ENCODE peak calls at places on chromosomes 13 and 19, in eight cellular contexts. I is osteoblast, E is fibroblast of pulmonary artery, X is choroid plexus epithelial cell, O is body of pancreas, B is brain microvascular endothelial cell, U is neural progenitor cell, H is AG09309. F is an unnamed sample.

GRCh38 chr19:1474011-1474764 is 4.8 kb downstream of the C19orf25 start:
- DNase-seq in B (no peak), U (no peak), E (no peak), X (no peak), H (no peak), I (peak), O (no peak), F (no peak)

GRCh38 chr13:73748404-73748803 is 385.8 kb downstream of the KLF12 start:
- DNase-seq in I (no peak), H (no peak), U (no peak), O (no peak), X (no peak), E (no peak), B (no peak), F (no peak)

GRCh38 chr19:18484992-18485391 is 36.9 kb downstream of the ELL start:
- DNase-seq in E (no peak), H (no peak), I (peak), B (no peak), O (no peak), U (no peak), X (no peak), F (no peak)

GRCh38 chr13:96460571-96460970 is 370.7 kb downstream of the HS6ST3 start:
- DNase-seq in U (no peak), B (no peak), I (no peak), E (peak), O (no peak), H (no peak), X (peak), F (peak)

GRCh38 chr19:43570174-43570791 is 5.0 kb downstream of the XRCC1 start:
- DNase-seq in X (no peak), B (no peak), O (peak), I (peak), E (no peak), U (no peak), H (no peak), F (peak)

GRCh38 chr19:7250951-7251350 is 43.3 kb downstream of the INSR start:
- DNase-seq in B (no peak), I (no peak), U (no peak), X (no peak), H (no peak), O (no peak), E (no peak), F (no peak)

GRCh38 chr19:52923782-52924593 is 760 bp upstream of the ZNF888 start:
- DNase-seq in B (peak), X (peak), H (no peak), O (peak), I (no peak), E (peak), U (no peak), F (peak)

GRCh38 chr13:113083402-113084061 is 22.1 kb upstream of the F7 start:
- DNase-seq in I (peak), O (no peak), X (no peak), B (no peak), U (no peak), H (no peak), E (peak), F (peak)

GRCh38 chr19:32599736-32600157 is 18.8 kb downstream of the PDCD5 start:
- DNase-seq in X (peak), E (peak), O (peak), H (peak), B (peak), U (peak), I (peak), F (peak)

GRCh38 chr19:42124386-42124901 is 7.8 kb downstream of the POU2F2 start:
- DNase-seq in B (no peak), X (no peak), U (no peak), H (no peak), O (no peak), I (no peak), E (no peak), F (no peak)

GRCh38 chr19:46404884-46405658 is 8.3 kb downstream of the CCDC8 start:
- DNase-seq in O (peak), U (peak), B (peak), H (no peak), X (peak), E (peak), I (no peak), F (no peak)

GRCh38 chr13:50893211-50893852 is 16.3 kb upstream of the RNASEH2B start:
- DNase-seq in B (no peak), I (no peak), H (no peak), X (peak), U (no peak), O (no peak), E (no peak), F (no peak)

GRCh38 chr13:28408235-28408848 is 86.6 kb downstream of the FLT1 start:
- DNase-seq in H (no peak), U (no peak), B (peak), O (peak), I (no peak), X (peak), E (peak), F (no peak)

GRCh38 chr13:78040431-78040830 is 121.8 kb upstream of the EDNRB start:
- DNase-seq in E (no peak), O (no peak), I (no peak), U (no peak), X (no peak), H (no peak), B (no peak), F (no peak)

GRCh38 chr19:48258350-48258749 is 2.6 kb upstream of the CARD8 start:
- DNase-seq in B (no peak), E (peak), H (no peak), O (no peak), U (no peak), X (no peak), I (no peak), F (peak)

GRCh38 chr19:8592231-8593009 is 15.2 kb upstream of the MYO1F start:
- DNase-seq in H (peak), B (peak), E (peak), O (peak), X (peak), I (peak), U (peak), F (no peak)

GRCh38 chr13:98484289-98485219 is 92.4 kb downstream of the STK24 start:
- DNase-seq in I (peak), X (peak), H (peak), U (peak), O (peak), B (peak), E (peak), F (peak)

GRCh38 chr13:41059466-41059865 is 1.8 kb upstream of the WBP4 start:
- DNase-seq in X (peak), E (no peak), B (no peak), O (no peak), H (no peak), I (peak), U (no peak), F (no peak)

GRCh38 chr19:1245884-1246816 is 2.2 kb upstream of the MIDN start:
- DNase-seq in B (no peak), X (no peak), H (no peak), O (peak), E (no peak), I (no peak), U (peak), F (no peak)

GRCh38 chr19:57282011-57282636 is 1.8 kb downstream of the ZNF460 start:
- DNase-seq in B (no peak), O (no peak), E (no peak), I (peak), H (no peak), X (no peak), U (no peak), F (peak)

GRCh38 chr13:113843864-113844556 is 19.9 kb downstream of the GAS6 start:
- DNase-seq in H (no peak), B (no peak), U (no peak), X (no peak), E (no peak), O (no peak), I (no peak), F (no peak)

GRCh38 chr19:3995619-3996018 is 10.4 kb upstream of the EEF2 start:
- DNase-seq in I (no peak), H (no peak), B (no peak), E (no peak), U (no peak), X (no peak), O (no peak), F (no peak)

GRCh38 chr13:93818345-93818744 is 591.7 kb downstream of the GPC6 start:
- DNase-seq in O (no peak), X (no peak), B (no peak), E (no peak), U (peak), I (no peak), H (no peak), F (no peak)

DNA sequence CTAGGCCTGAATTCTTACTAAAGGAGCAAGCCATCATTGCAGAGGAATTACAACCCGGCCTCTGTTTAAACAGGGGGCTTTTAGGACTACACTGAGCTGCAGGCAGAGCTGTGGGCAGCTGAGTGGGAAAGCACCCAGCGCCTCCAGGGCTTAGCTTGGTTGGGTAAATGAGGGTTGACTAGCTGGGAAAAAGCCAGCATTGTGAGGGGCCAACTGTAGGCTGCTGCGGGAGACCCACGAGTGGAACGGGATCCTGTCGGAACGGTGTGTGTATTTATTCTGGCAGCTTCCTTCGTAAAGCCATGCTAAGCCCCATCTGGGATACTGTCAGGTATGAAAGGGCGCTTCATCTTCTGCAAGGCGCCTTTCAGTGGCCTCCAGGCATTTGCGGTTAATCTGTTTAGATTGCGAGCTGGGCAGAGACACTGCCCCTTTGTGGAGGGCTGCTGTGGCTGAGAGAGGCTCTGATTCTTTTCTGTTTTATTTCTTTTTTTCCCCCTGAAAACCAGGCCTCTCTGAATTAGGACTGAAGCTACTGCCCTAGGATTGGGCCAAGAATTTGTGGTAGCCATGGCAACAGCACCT is 39.5 kb upstream of the CNMD start:
- DNase-seq in U (peak), H (no peak), O (no peak), I (no peak), E (no peak), B (no peak), X (no peak), F (no peak)
- TF ChIP-seq CTCF in U (peak), H (no peak), O (no peak), I (no peak), E (no peak), B (no peak), X (no peak), F (no peak)

GRCh38 chr19:17078920-17079709 is 3.5 kb downstream of the MYO9B start:
- DNase-seq in X (peak), E (peak), I (peak), O (peak), B (no peak), H (no peak), U (peak), F (no peak)
- H3K4me3 ChIP-seq in X (peak), E (peak), I (peak), O (no peak), B (peak), H (peak), U (peak), F (peak)

GRCh38 chr13:58827904-58828303 is 1196.4 kb downstream of the PCDH17 start:
- DNase-seq in U (no peak), O (no peak), X (no peak), E (no peak), B (no peak), H (no peak), I (no peak), F (no peak)
- TF ChIP-seq CTCF in U (no peak), O (no peak), X (no peak), E (no peak), B (no peak), H (no peak), I (no peak), F (no peak)

GRCh38 chr19:54473983-54474382 is 887 bp upstream of the CDC42EP5 start:
- DNase-seq in U (no peak), I (peak), H (no peak), O (no peak), E (no peak), B (no peak), X (no peak), F (no peak)
- H3K4me3 ChIP-seq in U (no peak), I (no peak), H (no peak), O (no peak), E (no peak), B (no peak), X (no peak), F (no peak)